ENCODE peak calls at places on chromosomes 7 and 10, in five cellular contexts. One of them, this sample, is unnamed.

GRCh38 chr7:43454936-43455518 is 127.9 kb upstream of the STK17A start:
- DNase-seq in IMR-90: peak
- DNase-seq in neuronal stem cell: peak
- DNase-seq in H9: no peak
- DNase-seq in trophoblast cell: peak
- DNase-seq in this sample: no peak

GRCh38 chr7:1857487-1858425 is 187.7 kb downstream of the ELFN1 start:
- DNase-seq in IMR-90: no peak
- DNase-seq in trophoblast cell: no peak
- DNase-seq in H9: no peak
- DNase-seq in neuronal stem cell: no peak
- DNase-seq in this sample: no peak

GRCh38 chr7:149562602-149563001 is 65.0 kb upstream of the ZNF746 start:
- DNase-seq in H9: no peak
- DNase-seq in IMR-90: peak
- DNase-seq in neuronal stem cell: no peak
- DNase-seq in trophoblast cell: peak
- DNase-seq in this sample: no peak

GRCh38 chr10:67612577-67613537 is 83.1 kb downstream of the CTNNA3 start:
- DNase-seq in IMR-90: peak
- DNase-seq in H9: no peak
- DNase-seq in trophoblast cell: no peak
- DNase-seq in neuronal stem cell: no peak
- DNase-seq in this sample: no peak

GRCh38 chr10:99784731-99785441 is 2.4 kb downstream of the ABCC2 start:
- DNase-seq in trophoblast cell: no peak
- DNase-seq in H9: no peak
- DNase-seq in IMR-90: peak
- DNase-seq in neuronal stem cell: no peak
- DNase-seq in this sample: no peak

GRCh38 chr7:77542399-77542798 is 5.3 kb downstream of the PTPN12 start:
- DNase-seq in trophoblast cell: peak
- DNase-seq in H9: no peak
- DNase-seq in neuronal stem cell: no peak
- DNase-seq in IMR-90: peak
- DNase-seq in this sample: no peak

GRCh38 chr10:43825984-43826383 is 177.3 kb upstream of the ZNF32 start:
- DNase-seq in IMR-90: no peak
- DNase-seq in trophoblast cell: no peak
- DNase-seq in H9: no peak
- DNase-seq in neuronal stem cell: no peak
- DNase-seq in this sample: no peak

GRCh38 chr7:96422388-96422787 is 100.5 kb upstream of the SLC25A13 start:
- DNase-seq in trophoblast cell: no peak
- DNase-seq in IMR-90: no peak
- DNase-seq in H9: no peak
- DNase-seq in neuronal stem cell: no peak
- DNase-seq in this sample: no peak

GRCh38 chr10:37535459-37536246 is 321.8 kb downstream of the ZNF248 start:
- DNase-seq in IMR-90: no peak
- DNase-seq in neuronal stem cell: no peak
- DNase-seq in trophoblast cell: peak
- DNase-seq in H9: no peak
- DNase-seq in this sample: no peak

GRCh38 chr7:50367098-50367497 is 62.6 kb downstream of the IKZF1 start:
- DNase-seq in neuronal stem cell: no peak
- DNase-seq in trophoblast cell: no peak
- DNase-seq in IMR-90: no peak
- DNase-seq in H9: no peak
- DNase-seq in this sample: no peak

GRCh38 chr7:82593780-82594179 is 150.2 kb upstream of the CACNA2D1 start:
- DNase-seq in trophoblast cell: no peak
- DNase-seq in H9: no peak
- DNase-seq in neuronal stem cell: no peak
- DNase-seq in IMR-90: peak
- DNase-seq in this sample: no peak

GRCh38 chr7:27478104-27478503 is 184.6 kb downstream of the HIBADH start:
- DNase-seq in neuronal stem cell: no peak
- DNase-seq in H9: no peak
- DNase-seq in IMR-90: no peak
- DNase-seq in trophoblast cell: no peak
- DNase-seq in this sample: no peak

GRCh38 chr7:90337106-90337505 is 9.4 kb upstream of the GTPBP10 start:
- DNase-seq in IMR-90: no peak
- DNase-seq in neuronal stem cell: no peak
- DNase-seq in H9: no peak
- DNase-seq in trophoblast cell: no peak
- DNase-seq in this sample: no peak

GRCh38 chr7:28750981-28751380 is 207.1 kb downstream of the TRIL start:
- DNase-seq in IMR-90: no peak
- DNase-seq in H9: no peak
- DNase-seq in neuronal stem cell: no peak
- DNase-seq in trophoblast cell: no peak
- DNase-seq in this sample: no peak

GRCh38 chr10:114110174-114110972 is 63.6 kb downstream of the CCDC186 start:
- DNase-seq in trophoblast cell: peak
- DNase-seq in IMR-90: no peak
- DNase-seq in neuronal stem cell: no peak
- DNase-seq in H9: no peak
- DNase-seq in this sample: no peak

GRCh38 chr7:28405662-28406061 is 6.7 kb upstream of the CREB5 start:
- DNase-seq in neuronal stem cell: no peak
- DNase-seq in trophoblast cell: peak
- DNase-seq in IMR-90: peak
- DNase-seq in H9: no peak
- DNase-seq in this sample: no peak

GRCh38 chr7:143063741-143064140 is 11.6 kb downstream of the OR6V1 start:
- DNase-seq in IMR-90: no peak
- DNase-seq in trophoblast cell: no peak
- DNase-seq in neuronal stem cell: no peak
- DNase-seq in H9: no peak
- DNase-seq in this sample: no peak

GRCh38 chr7:135519233-135519688 is 9.4 kb upstream of the CNOT4 start:
- DNase-seq in H9: no peak
- DNase-seq in neuronal stem cell: no peak
- DNase-seq in IMR-90: no peak
- DNase-seq in trophoblast cell: no peak
- DNase-seq in this sample: no peak

GRCh38 chr10:43012578-43012977 is 64.3 kb upstream of the RET start:
- DNase-seq in trophoblast cell: no peak
- DNase-seq in IMR-90: no peak
- DNase-seq in neuronal stem cell: no peak
- DNase-seq in H9: peak
- DNase-seq in this sample: peak

GRCh38 chr7:99102361-99102760 is 41.5 kb downstream of the SMURF1 start:
- DNase-seq in IMR-90: no peak
- DNase-seq in neuronal stem cell: no peak
- DNase-seq in H9: no peak
- DNase-seq in trophoblast cell: peak
- DNase-seq in this sample: no peak

GRCh38 chr10:51698473-51699063 is 827 bp downstream of the CSTF2T start:
- DNase-seq in trophoblast cell: no peak
- DNase-seq in H9: no peak
- DNase-seq in neuronal stem cell: no peak
- DNase-seq in IMR-90: no peak
- DNase-seq in this sample: no peak

GRCh38 chr7:157605638-157606037 is 268.8 kb downstream of the DNAJB6 start:
- DNase-seq in IMR-90: no peak
- DNase-seq in H9: no peak
- DNase-seq in neuronal stem cell: no peak
- DNase-seq in trophoblast cell: no peak
- DNase-seq in this sample: no peak
- H3K23ac ChIP-seq in IMR-90: no peak
- H3K23ac ChIP-seq in H9: no peak
- H3K23ac ChIP-seq in neuronal stem cell: no peak
- H3K23ac ChIP-seq in trophoblast cell: no peak
- H3K23ac ChIP-seq in this sample: no peak

GRCh38 chr7:151552352-151553028 is 32.8 kb upstream of the RHEB start:
- DNase-seq in trophoblast cell: peak
- DNase-seq in H9: no peak
- DNase-seq in IMR-90: no peak
- DNase-seq in neuronal stem cell: no peak
- DNase-seq in this sample: no peak

GRCh38 chr7:151551820-151552219 is 32.1 kb upstream of the RHEB start:
- DNase-seq in IMR-90: peak
- DNase-seq in neuronal stem cell: no peak
- DNase-seq in trophoblast cell: no peak
- DNase-seq in H9: no peak
- DNase-seq in this sample: no peak

GRCh38 chr7:151550601-151551286 is 31.0 kb upstream of the RHEB start:
- DNase-seq in H9: no peak
- DNase-seq in IMR-90: peak
- DNase-seq in neuronal stem cell: no peak
- DNase-seq in trophoblast cell: no peak
- DNase-seq in this sample: no peak

GRCh38 chr7:151549083-151549482 is 29.4 kb upstream of the RHEB start:
- DNase-seq in IMR-90: no peak
- DNase-seq in H9: no peak
- DNase-seq in trophoblast cell: no peak
- DNase-seq in neuronal stem cell: no peak
- DNase-seq in this sample: no peak

DNA sequence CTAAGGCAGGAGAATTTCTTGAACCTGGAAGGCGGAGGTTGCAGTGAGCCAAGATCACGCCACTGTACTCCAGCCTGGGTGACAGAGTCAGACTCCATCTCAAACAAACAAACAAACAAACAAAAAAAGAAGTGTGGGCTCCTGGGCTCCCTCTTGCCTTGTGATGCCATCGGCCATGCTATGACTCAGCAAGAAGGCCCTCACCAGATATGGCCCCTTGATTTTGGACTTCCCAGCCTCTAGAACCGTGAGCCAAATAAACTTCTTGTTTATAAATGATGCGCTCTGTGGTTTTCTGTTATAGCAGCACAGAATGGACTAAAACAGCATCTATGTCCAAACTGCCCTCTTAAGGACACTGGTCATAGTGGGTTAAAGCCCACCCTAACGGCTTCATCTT is 29.9 kb upstream of the RHEB start:
- DNase-seq in neuronal stem cell: no peak
- DNase-seq in trophoblast cell: no peak
- DNase-seq in IMR-90: no peak
- DNase-seq in H9: no peak
- DNase-seq in this sample: no peak
- H2AK5ac ChIP-seq in neuronal stem cell: no peak
- H2AK5ac ChIP-seq in trophoblast cell: no peak
- H2AK5ac ChIP-seq in IMR-90: no peak
- H2AK5ac ChIP-seq in H9: no peak
- H2AK5ac ChIP-seq in this sample: no peak

DNA sequence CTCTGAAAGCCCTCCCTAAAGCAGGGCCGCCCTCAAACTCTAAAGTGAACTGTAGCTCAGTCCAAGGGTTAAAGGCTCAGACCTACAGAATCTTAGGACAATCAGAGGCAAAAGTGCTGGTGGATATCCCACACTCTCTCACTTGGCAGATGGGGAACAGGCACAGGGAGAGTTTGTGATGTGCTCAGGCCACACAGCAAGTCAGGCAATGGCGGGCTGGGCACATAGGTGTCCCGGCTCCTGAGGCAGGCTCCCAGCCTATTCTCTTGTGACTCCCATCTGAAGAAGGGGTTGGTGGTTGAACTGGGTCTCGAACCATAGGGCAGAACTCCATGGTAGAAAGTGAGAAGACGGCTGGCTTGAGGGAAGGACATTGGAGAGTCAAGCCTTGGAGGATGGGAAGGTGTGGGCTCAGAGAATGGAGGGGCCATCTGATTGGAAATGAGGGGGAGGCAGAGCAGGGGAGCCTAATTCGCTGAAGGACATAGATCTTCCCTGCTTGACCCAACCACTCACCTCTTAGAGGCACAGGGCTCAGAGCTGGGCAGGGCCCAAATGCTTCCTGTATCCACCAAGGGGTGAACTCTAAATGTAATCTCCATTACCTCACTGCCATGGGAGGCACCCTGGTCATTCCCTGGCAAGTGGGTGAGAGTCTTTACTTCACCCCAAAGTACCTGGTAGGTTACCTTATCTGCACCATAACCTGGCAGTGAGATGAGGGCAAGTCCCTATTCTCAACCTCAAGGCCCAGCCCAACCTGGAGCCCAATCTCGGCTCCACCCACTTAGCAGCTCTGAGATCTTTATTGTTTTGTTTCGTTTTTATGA is 4.9 kb upstream of the ZMIZ1 start:
- DNase-seq in neuronal stem cell: no peak
- DNase-seq in trophoblast cell: no peak
- DNase-seq in H9: no peak
- DNase-seq in IMR-90: no peak
- DNase-seq in this sample: no peak
- H3K23ac ChIP-seq in neuronal stem cell: peak
- H3K23ac ChIP-seq in trophoblast cell: no peak
- H3K23ac ChIP-seq in H9: no peak
- H3K23ac ChIP-seq in IMR-90: no peak
- H3K23ac ChIP-seq in this sample: no peak

GRCh38 chr7:47451851-47452205 is 130.1 kb downstream of the TNS3 start:
- DNase-seq in IMR-90: peak
- DNase-seq in neuronal stem cell: no peak
- DNase-seq in trophoblast cell: no peak
- DNase-seq in H9: no peak
- DNase-seq in this sample: no peak

GRCh38 chr7:47452295-47452694 is 129.6 kb downstream of the TNS3 start:
- DNase-seq in neuronal stem cell: no peak
- DNase-seq in H9: no peak
- DNase-seq in trophoblast cell: no peak
- DNase-seq in IMR-90: no peak
- DNase-seq in this sample: no peak

GRCh38 chr7:47448971-47449370 is 132.9 kb downstream of the TNS3 start:
- DNase-seq in trophoblast cell: no peak
- DNase-seq in neuronal stem cell: no peak
- DNase-seq in H9: no peak
- DNase-seq in IMR-90: no peak
- DNase-seq in this sample: no peak

GRCh38 chr7:47447621-47448349 is 134.1 kb downstream of the TNS3 start:
- DNase-seq in trophoblast cell: no peak
- DNase-seq in IMR-90: no peak
- DNase-seq in H9: no peak
- DNase-seq in neuronal stem cell: no peak
- DNase-seq in this sample: no peak

DNA sequence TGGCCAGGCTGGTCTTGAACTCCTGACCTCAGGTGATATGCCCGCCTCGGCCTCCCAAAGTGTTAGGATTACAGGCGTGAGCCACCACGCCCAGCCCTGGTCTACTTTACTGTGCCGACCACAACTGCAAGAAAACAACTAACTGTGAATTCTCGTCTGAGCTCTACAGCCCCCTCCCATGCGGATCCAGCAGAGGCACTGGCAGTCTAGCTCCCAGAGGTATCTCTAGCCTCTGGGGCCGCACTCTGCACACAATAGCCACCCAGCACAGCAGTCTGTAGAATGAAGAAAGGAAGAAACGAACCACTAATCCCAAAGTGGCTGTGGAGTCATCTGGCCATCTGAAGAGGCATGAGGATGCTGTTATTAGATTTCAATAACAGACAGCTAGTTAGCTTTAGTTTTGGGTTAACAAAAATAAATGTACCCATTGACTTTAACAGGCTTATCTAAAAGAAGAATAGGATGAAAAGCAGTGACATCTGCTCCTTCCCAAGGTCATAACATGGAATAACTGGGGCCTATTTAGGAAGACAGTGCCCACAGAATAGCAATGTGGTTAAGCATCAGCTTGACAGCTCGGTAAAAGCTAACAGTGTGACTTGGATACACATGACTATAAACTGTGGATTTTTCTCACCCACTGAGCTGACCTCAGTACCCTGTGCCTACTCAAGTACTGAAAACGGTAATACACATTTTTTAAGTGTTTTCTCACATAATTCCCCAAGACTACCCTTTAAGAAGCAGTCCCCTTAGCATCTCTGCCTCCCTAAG is 131.9 kb downstream of the TNS3 start:
- DNase-seq in neuronal stem cell: no peak
- DNase-seq in H9: no peak
- DNase-seq in trophoblast cell: no peak
- DNase-seq in IMR-90: peak
- DNase-seq in this sample: no peak
- H2AK5ac ChIP-seq in neuronal stem cell: no peak
- H2AK5ac ChIP-seq in H9: no peak
- H2AK5ac ChIP-seq in trophoblast cell: no peak
- H2AK5ac ChIP-seq in IMR-90: peak
- H2AK5ac ChIP-seq in this sample: no peak